ENCODE peak calls at places on chromosomes 4 and X, in seven cellular contexts. One of them, this sample, is unnamed.

GRCh38 chr4:74501579-74501978 is 56.6 kb downstream of the AREG start:
- DNase-seq in small intestine: no peak
- DNase-seq in Panc1: no peak
- DNase-seq in hepatocyte: no peak
- DNase-seq in upper lobe of right lung: no peak
- DNase-seq in vagina: no peak
- DNase-seq in lower leg skin: no peak
- DNase-seq in this sample: no peak

GRCh38 chr4:37717575-37717974 is 31.4 kb upstream of the RELL1 start:
- DNase-seq in small intestine: no peak
- DNase-seq in Panc1: no peak
- DNase-seq in lower leg skin: no peak
- DNase-seq in vagina: no peak
- DNase-seq in upper lobe of right lung: no peak
- DNase-seq in hepatocyte: no peak
- DNase-seq in this sample: no peak

GRCh38 chr4:98556451-98556850 is 102.0 kb downstream of the TSPAN5 start:
- DNase-seq in Panc1: no peak
- DNase-seq in hepatocyte: no peak
- DNase-seq in lower leg skin: no peak
- DNase-seq in small intestine: no peak
- DNase-seq in upper lobe of right lung: no peak
- DNase-seq in vagina: no peak
- DNase-seq in this sample: no peak

GRCh38 chrX:122739770-122740169 is 444.3 kb upstream of the GRIA3 start:
- DNase-seq in lower leg skin: no peak
- DNase-seq in upper lobe of right lung: no peak
- DNase-seq in small intestine: no peak
- DNase-seq in vagina: no peak
- DNase-seq in hepatocyte: peak; percentile 8
- DNase-seq in Panc1: no peak
- DNase-seq in this sample: no peak

GRCh38 chrX:152932598-152933175 is 34.8 kb downstream of the ZNF185 start:
- DNase-seq in Panc1: no peak
- DNase-seq in lower leg skin: no peak
- DNase-seq in hepatocyte: no peak
- DNase-seq in small intestine: no peak
- DNase-seq in vagina: no peak
- DNase-seq in upper lobe of right lung: no peak
- DNase-seq in this sample: no peak

GRCh38 chr4:121594796-121595526 is 101.8 kb downstream of the ANXA5 start:
- DNase-seq in upper lobe of right lung: no peak
- DNase-seq in lower leg skin: no peak
- DNase-seq in small intestine: peak; percentile 1
- DNase-seq in hepatocyte: peak; percentile 13
- DNase-seq in Panc1: no peak
- DNase-seq in vagina: no peak
- DNase-seq in this sample: no peak

GRCh38 chrX:153482376-153483015 is 12.1 kb upstream of the HAUS7 start:
- DNase-seq in upper lobe of right lung: no peak
- DNase-seq in vagina: no peak
- DNase-seq in hepatocyte: no peak
- DNase-seq in small intestine: no peak
- DNase-seq in Panc1: no peak
- DNase-seq in lower leg skin: no peak
- DNase-seq in this sample: no peak

GRCh38 chr4:16264798-16265197 is 38.5 kb upstream of the TAPT1 start:
- DNase-seq in lower leg skin: no peak
- DNase-seq in hepatocyte: peak; percentile 51
- DNase-seq in small intestine: peak; percentile 56
- DNase-seq in Panc1: no peak
- DNase-seq in upper lobe of right lung: no peak
- DNase-seq in vagina: no peak
- DNase-seq in this sample: no peak

GRCh38 chrX:72572248-72573157 is at the start of gene HDAC8:
- DNase-seq in small intestine: peak; percentile 66
- DNase-seq in lower leg skin: peak; percentile 90
- DNase-seq in hepatocyte: peak; percentile 67
- DNase-seq in Panc1: peak; percentile 77
- DNase-seq in upper lobe of right lung: peak; percentile 80
- DNase-seq in vagina: no peak
- DNase-seq in this sample: peak; percentile 75

GRCh38 chr4:113645771-113646455 is 115.6 kb downstream of the CAMK2D start:
- DNase-seq in upper lobe of right lung: no peak
- DNase-seq in hepatocyte: peak; percentile 75
- DNase-seq in lower leg skin: no peak
- DNase-seq in small intestine: peak; percentile 92
- DNase-seq in vagina: no peak
- DNase-seq in Panc1: peak; percentile 35
- DNase-seq in this sample: no peak

GRCh38 chr4:70838972-70839536 is 636 bp downstream of the GRSF1 start:
- DNase-seq in Panc1: no peak
- DNase-seq in small intestine: peak; percentile 65
- DNase-seq in lower leg skin: peak; percentile 91
- DNase-seq in hepatocyte: peak; percentile 82
- DNase-seq in vagina: no peak
- DNase-seq in upper lobe of right lung: peak; percentile 89
- DNase-seq in this sample: peak; percentile 84

GRCh38 chr4:30720021-30720655 is at the start of gene PCDH7:
- DNase-seq in upper lobe of right lung: no peak
- DNase-seq in hepatocyte: peak; percentile 66
- DNase-seq in vagina: no peak
- DNase-seq in Panc1: no peak
- DNase-seq in lower leg skin: no peak
- DNase-seq in small intestine: peak; percentile 43
- DNase-seq in this sample: no peak
- H3K4me3 ChIP-seq in upper lobe of right lung: peak within 1 kb of the TSS; percentile 55
- H3K4me3 ChIP-seq in hepatocyte: peak within 1 kb of the TSS; percentile 81
- H3K4me3 ChIP-seq in vagina: peak within 1 kb of the TSS; percentile 62
- H3K4me3 ChIP-seq in Panc1: peak within 1 kb of the TSS; percentile 59
- H3K4me3 ChIP-seq in lower leg skin: peak within 1 kb of the TSS; percentile 46
- H3K4me3 ChIP-seq in small intestine: peak within 1 kb of the TSS; percentile 19
- H3K4me3 ChIP-seq in this sample: peak within 1 kb of the TSS; percentile 60

GRCh38 chrX:39714471-39714870 is 383.3 kb downstream of the BCOR start:
- DNase-seq in Panc1: no peak
- DNase-seq in small intestine: no peak
- DNase-seq in upper lobe of right lung: no peak
- DNase-seq in vagina: no peak
- DNase-seq in lower leg skin: peak; percentile 66
- DNase-seq in hepatocyte: no peak
- DNase-seq in this sample: no peak
- H3K4me3 ChIP-seq in Panc1: no peak overlapping the region
- H3K4me3 ChIP-seq in small intestine: no peak overlapping the region
- H3K4me3 ChIP-seq in upper lobe of right lung: no peak overlapping the region
- H3K4me3 ChIP-seq in vagina: no peak overlapping the region
- H3K4me3 ChIP-seq in lower leg skin: no peak overlapping the region
- H3K4me3 ChIP-seq in hepatocyte: no peak overlapping the region
- H3K4me3 ChIP-seq in this sample: no peak overlapping the region

GRCh38 chr4:19992694-19993093 is 259.0 kb upstream of the SLIT2 start:
- DNase-seq in lower leg skin: no peak
- DNase-seq in upper lobe of right lung: no peak
- DNase-seq in hepatocyte: no peak
- DNase-seq in small intestine: no peak
- DNase-seq in Panc1: no peak
- DNase-seq in vagina: no peak
- DNase-seq in this sample: no peak

GRCh38 chr4:19983072-19983471 is 268.6 kb upstream of the SLIT2 start:
- DNase-seq in vagina: no peak
- DNase-seq in upper lobe of right lung: no peak
- DNase-seq in small intestine: no peak
- DNase-seq in hepatocyte: no peak
- DNase-seq in lower leg skin: no peak
- DNase-seq in Panc1: no peak
- DNase-seq in this sample: no peak

GRCh38 chr4:19993222-19993621 is 258.5 kb upstream of the SLIT2 start:
- DNase-seq in hepatocyte: no peak
- DNase-seq in lower leg skin: no peak
- DNase-seq in Panc1: no peak
- DNase-seq in upper lobe of right lung: no peak
- DNase-seq in vagina: no peak
- DNase-seq in small intestine: no peak
- DNase-seq in this sample: no peak

GRCh38 chr4:19982556-19982955 is 269.1 kb upstream of the SLIT2 start:
- DNase-seq in vagina: no peak
- DNase-seq in hepatocyte: no peak
- DNase-seq in small intestine: no peak
- DNase-seq in upper lobe of right lung: no peak
- DNase-seq in Panc1: no peak
- DNase-seq in lower leg skin: no peak
- DNase-seq in this sample: no peak

GRCh38 chr4:19987746-19988145 is 264.0 kb upstream of the SLIT2 start:
- DNase-seq in hepatocyte: no peak
- DNase-seq in lower leg skin: no peak
- DNase-seq in upper lobe of right lung: no peak
- DNase-seq in small intestine: no peak
- DNase-seq in vagina: no peak
- DNase-seq in Panc1: no peak
- DNase-seq in this sample: no peak
- H3K4me3 ChIP-seq in hepatocyte: no peak overlapping the region
- H3K4me3 ChIP-seq in lower leg skin: no peak overlapping the region
- H3K4me3 ChIP-seq in upper lobe of right lung: no peak overlapping the region
- H3K4me3 ChIP-seq in small intestine: no peak overlapping the region
- H3K4me3 ChIP-seq in vagina: no peak overlapping the region
- H3K4me3 ChIP-seq in Panc1: no peak overlapping the region
- H3K4me3 ChIP-seq in this sample: no peak overlapping the region

DNA sequence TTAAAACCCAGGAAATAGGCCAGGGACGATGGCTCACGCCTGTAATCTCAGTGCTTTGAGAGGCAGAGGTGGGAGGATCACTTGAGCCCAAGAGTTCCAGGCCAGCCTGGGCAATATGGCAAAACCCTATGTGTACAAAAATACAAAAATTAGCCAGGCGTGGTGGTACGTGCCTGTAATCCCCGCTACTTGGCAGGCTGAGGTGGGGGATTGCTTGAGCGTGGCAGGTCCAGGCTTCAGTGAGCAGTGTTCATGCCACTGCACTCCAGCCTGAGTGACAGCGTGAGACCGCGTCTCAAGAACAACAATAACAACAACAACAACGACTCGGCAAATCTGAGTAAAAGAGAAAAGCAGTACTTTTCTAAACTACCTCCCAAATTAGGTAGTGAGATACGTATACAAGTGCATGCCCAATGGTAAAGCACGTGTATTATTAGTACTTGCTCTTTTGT is 13.0 kb upstream of the NDUFC1 start:
- DNase-seq in hepatocyte: no peak
- DNase-seq in vagina: no peak
- DNase-seq in upper lobe of right lung: no peak
- DNase-seq in lower leg skin: no peak
- DNase-seq in small intestine: no peak
- DNase-seq in Panc1: no peak
- DNase-seq in this sample: no peak
- H3K4me3 ChIP-seq in hepatocyte: no peak overlapping the region
- H3K4me3 ChIP-seq in vagina: no peak overlapping the region
- H3K4me3 ChIP-seq in upper lobe of right lung: no peak overlapping the region
- H3K4me3 ChIP-seq in lower leg skin: no peak overlapping the region
- H3K4me3 ChIP-seq in small intestine: no peak overlapping the region
- H3K4me3 ChIP-seq in Panc1: no peak overlapping the region
- H3K4me3 ChIP-seq in this sample: no peak overlapping the region

GRCh38 chrX:43682726-43683125 is 26.6 kb downstream of the MAOA start:
- DNase-seq in upper lobe of right lung: no peak
- DNase-seq in hepatocyte: no peak
- DNase-seq in Panc1: no peak
- DNase-seq in lower leg skin: no peak
- DNase-seq in small intestine: no peak
- DNase-seq in vagina: no peak
- DNase-seq in this sample: no peak
- H3K4me3 ChIP-seq in upper lobe of right lung: no peak overlapping the region
- H3K4me3 ChIP-seq in hepatocyte: no peak overlapping the region
- H3K4me3 ChIP-seq in Panc1: no peak overlapping the region
- H3K4me3 ChIP-seq in lower leg skin: no peak overlapping the region
- H3K4me3 ChIP-seq in small intestine: no peak overlapping the region
- H3K4me3 ChIP-seq in vagina: no peak overlapping the region
- H3K4me3 ChIP-seq in this sample: no peak overlapping the region